ENCODE peak calls at places on chromosome 7, in nine cellular contexts. K is A549, R is GM12878, F is K562, E is tibial nerve, M is SK-N-SH, P is suprapubic skin, X is transverse colon, A is ovary. I is an unnamed sample. For H3K4me1, the result is how much of the 10 kb centered on the place peaks cover.

GRCh38 chr7:85074992-85075391 is 111.9 kb downstream of the SEMA3D start:
- DNase-seq in K (no peak), R (no peak), F (no peak), E (no peak), M (no peak), P (no peak), X (no peak), A (no peak), I (no peak)

GRCh38 chr7:133253522-133253882 is 624 bp downstream of the EXOC4 start:
- DNase-seq in K (peak), R (no peak), F (peak), E (no peak), M (no peak), P (no peak), X (peak), A (no peak), I (no peak)

GRCh38 chr7:98555403-98555802 is 61.7 kb upstream of the NPTX2 start:
- DNase-seq in K (no peak), R (no peak), F (no peak), E (no peak), M (no peak), P (no peak), X (peak), A (peak), I (no peak)

GRCh38 chr7:139825666-139826290 is 3.3 kb upstream of the TBXAS1 start:
- DNase-seq in K (no peak), R (no peak), F (no peak), E (no peak), M (no peak), P (no peak), X (no peak), A (no peak), I (no peak)

GRCh38 chr7:51075681-51076580 is 240.7 kb downstream of the COBL start:
- DNase-seq in K (no peak), R (no peak), F (no peak), E (no peak), M (no peak), P (no peak), X (no peak), A (no peak), I (no peak)

GRCh38 chr7:35259555-35259954 is 5.7 kb upstream of the TBX20 start:
- DNase-seq in K (no peak), R (no peak), F (no peak), E (no peak), M (no peak), P (no peak), X (no peak), A (no peak), I (no peak)

GRCh38 chr7:141201145-141201885 is 127.5 kb downstream of the TMEM178B start:
- DNase-seq in K (no peak), R (no peak), F (no peak), E (no peak), M (no peak), P (no peak), X (no peak), A (no peak), I (no peak)

GRCh38 chr7:81333004-81333403 is 414.2 kb upstream of the SEMA3C start:
- DNase-seq in K (no peak), R (no peak), F (no peak), E (no peak), M (no peak), P (no peak), X (no peak), A (no peak), I (no peak)

GRCh38 chr7:30674876-30675275 is 7.4 kb downstream of the CRHR2 start:
- DNase-seq in K (no peak), R (no peak), F (no peak), E (no peak), M (no peak), P (no peak), X (no peak), A (no peak), I (no peak)

GRCh38 chr7:26863504-26864308 is 684 bp downstream of the SKAP2 start:
- DNase-seq in K (peak), R (peak), F (peak), E (peak), M (no peak), P (no peak), X (no peak), A (no peak), I (no peak)

GRCh38 chr7:5467645-5468044 is 44.0 kb upstream of the TNRC18 start:
- DNase-seq in K (no peak), R (no peak), F (no peak), E (no peak), M (no peak), P (no peak), X (no peak), A (no peak), I (no peak)

GRCh38 chr7:14717711-14718304 is 184.7 kb downstream of the DGKB start:
- DNase-seq in K (no peak), R (no peak), F (no peak), E (no peak), M (peak), P (no peak), X (no peak), A (no peak), I (no peak)

DNA sequence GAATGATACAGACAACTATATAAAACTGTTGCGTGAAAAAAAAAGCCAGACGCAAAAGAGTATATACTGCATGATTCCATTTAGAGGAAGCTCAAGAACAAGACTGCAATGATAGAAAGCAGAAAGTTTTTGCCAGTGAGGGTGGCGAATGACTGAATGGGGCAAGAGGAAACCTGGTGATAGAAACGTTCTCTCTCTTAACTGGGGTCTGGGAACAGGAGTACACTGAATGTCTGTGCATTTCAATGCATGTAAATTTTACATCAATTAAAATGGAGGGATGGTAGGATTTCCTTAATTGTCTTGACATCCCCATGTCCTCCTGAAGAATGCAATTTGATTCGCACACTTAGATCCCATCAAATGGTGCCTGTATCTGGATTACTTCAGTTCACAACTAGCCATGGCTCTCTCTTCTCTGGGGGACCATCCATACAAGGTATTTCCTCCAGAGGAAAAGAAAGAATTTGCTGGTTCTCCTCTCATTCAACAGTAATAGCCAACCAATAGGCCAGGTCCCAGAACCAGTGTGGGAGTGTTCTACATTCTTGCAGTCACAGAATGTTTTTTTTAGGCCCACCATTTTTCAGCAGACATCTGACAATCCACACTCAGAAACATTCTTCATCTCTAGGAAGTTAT is 221.0 kb upstream of the KLF14 start:
- DNase-seq in K (no peak), R (no peak), F (no peak), E (no peak), M (no peak), P (no peak), X (no peak), A (no peak), I (no peak)
- H3K4me1 ChIP-seq in K (half or more), R (under half), F (under half), E (half or more), M (under half), P (under half), X (under half), A (under half), I (under half)

DNA sequence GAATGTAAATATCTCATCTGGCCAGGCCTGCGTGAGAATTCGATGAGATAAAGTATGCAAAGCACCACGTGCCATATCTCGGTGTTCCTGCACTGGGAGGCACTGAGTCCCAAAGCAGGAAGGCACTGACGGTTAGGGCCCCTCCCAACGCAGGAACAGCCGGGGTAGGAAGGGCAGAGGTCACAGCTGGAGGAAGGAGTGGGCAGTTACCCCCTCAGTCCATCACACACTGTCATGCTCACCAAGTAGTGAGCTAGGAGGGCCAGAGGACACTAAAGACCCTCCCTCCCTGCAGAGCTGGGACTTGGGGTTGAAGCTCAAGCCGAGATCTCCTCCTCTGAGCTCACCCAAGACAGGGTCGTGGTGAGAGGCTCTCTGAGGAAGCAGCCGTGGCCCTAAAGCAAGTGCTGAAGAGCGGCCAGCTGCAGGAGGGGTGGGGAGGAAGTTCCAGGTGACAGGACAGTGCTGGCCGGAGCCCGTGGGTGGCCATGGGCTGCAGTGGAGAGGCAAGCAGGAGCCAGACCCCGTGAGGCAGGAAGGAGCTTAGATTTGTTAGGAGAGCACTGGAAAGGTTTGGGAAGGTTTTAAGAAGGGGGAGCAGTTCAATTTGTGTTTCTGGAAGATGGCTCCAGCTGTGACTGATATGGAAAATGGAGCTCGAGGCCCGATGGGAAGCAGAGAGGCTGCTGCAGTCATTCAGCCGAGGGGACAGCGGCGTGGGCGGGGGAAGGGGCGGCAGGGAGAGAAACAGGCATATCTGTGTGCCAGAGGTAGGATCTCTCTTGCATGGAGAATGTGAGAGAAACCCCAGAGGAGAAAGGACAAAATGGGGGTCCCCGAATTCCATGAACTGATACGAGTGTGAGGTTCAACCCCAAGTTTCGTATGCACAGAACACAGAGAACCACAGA is 27.0 kb upstream of the DNAAF5 start:
- DNase-seq in K (no peak), R (no peak), F (no peak), E (no peak), M (no peak), P (peak), X (no peak), A (no peak), I (peak)
- TF ChIP-seq EP300 in K (no peak), R (no peak), F (peak), E (no peak), M (no peak), P (no peak), X (no peak), A (no peak), I (no peak)

GRCh38 chr7:149855368-149856305 is 17.5 kb downstream of the ZNF862 start:
- DNase-seq in K (no peak), R (no peak), F (peak), E (no peak), M (no peak), P (peak), X (no peak), A (no peak), I (peak)
- H3K4me1 ChIP-seq in K (under half), R (under half), F (under half), E (under half), M (under half), P (under half), X (under half), A (under half), I (under half)

GRCh38 chr7:75776295-75776971 is 4.4 kb upstream of the CCL26 start:
- DNase-seq in K (peak), R (peak), F (no peak), E (no peak), M (no peak), P (no peak), X (no peak), A (no peak), I (no peak)

DNA sequence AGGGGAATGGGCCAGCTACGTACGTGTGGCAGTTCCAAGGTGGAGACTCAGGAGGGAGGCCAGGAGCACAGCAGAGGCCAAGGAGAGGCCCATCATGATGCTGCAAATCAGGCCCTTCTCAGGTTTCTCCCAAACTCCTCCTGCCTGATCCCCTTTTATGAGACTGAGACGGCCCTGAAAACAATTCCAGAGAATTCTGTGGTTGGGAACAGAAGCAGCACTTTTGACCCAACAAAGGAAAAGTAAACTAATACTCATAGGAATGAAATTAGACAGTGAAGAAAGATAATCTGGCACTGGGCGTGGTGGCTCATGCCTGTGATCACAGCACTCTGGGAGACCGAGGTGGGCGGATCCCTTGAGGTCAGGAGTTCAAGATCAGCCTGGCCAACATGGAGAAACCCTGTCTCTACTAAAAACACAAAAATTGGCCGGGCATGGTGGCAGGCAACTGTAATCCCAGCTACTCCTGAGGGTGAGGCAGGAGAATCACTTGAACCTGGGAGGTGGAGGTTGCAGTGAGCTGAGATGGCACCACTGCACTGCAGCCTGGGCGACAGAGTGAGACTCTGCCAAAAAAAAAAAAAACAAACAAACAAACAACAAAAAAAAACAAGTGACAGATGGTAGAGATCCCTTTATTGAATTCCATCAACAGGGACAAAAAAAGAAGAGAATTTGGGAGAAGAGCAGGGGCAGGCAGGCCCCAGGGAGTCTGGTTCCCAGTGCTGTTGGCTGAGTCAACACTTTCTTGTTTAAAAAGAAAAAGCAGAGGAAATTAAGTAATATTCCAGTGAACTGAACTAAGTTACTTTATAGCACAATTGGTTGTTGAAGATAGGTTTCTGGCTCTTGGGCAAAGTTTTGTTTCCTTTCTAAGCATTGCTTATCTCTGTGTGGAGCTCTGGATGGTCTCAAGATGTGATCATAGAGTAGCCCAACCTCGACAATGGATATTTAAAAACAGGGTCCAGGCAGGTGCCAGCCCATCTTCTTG is at the start of gene CCL26:
- DNase-seq in K (peak), R (no peak), F (no peak), E (peak), M (no peak), P (peak), X (peak), A (peak), I (peak)
- TF ChIP-seq EP300 in K (no peak), R (no peak), F (no peak), E (no peak), M (no peak), P (no peak), X (no peak), A (no peak), I (no peak)

DNA sequence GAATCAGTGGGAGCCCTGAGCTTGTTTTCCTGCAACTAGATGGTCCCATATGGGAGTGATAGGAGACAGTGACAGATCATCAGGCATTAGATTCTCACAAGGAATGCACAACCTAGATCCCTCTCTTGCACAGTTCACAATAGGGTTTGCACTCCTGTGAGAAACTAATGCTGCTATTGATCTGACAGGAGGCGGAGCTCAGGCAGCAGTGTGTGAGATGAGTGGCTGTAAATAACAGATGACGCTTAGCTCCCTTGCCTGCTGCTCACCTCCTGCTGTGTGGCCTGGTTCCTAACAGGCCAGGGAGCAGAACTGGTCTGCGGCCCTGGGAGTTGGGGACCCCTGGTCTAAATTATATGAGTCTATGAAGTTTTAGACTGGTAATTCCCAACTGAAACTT is 3.9 kb downstream of the MIOS start:
- DNase-seq in K (no peak), R (no peak), F (no peak), E (no peak), M (no peak), P (no peak), X (no peak), A (no peak), I (no peak)
- H3K4me1 ChIP-seq in K (under half), R (under half), F (under half), E (under half), M (under half), P (under half), X (under half), A (under half), I (under half)

GRCh38 chr7:19665399-19666008 is 43.3 kb downstream of the POLR1F start:
- DNase-seq in K (peak), R (no peak), F (peak), E (no peak), M (peak), P (no peak), X (no peak), A (no peak), I (no peak)
- TF ChIP-seq EP300 in K (no peak), R (no peak), F (no peak), E (no peak), M (no peak), P (no peak), X (no peak), A (no peak), I (no peak)

GRCh38 chr7:69603937-69604494 is 5.7 kb downstream of the AUTS2 start:
- DNase-seq in K (no peak), R (peak), F (no peak), E (no peak), M (no peak), P (no peak), X (no peak), A (no peak), I (no peak)

GRCh38 chr7:69608049-69608448 is 9.8 kb downstream of the AUTS2 start:
- DNase-seq in K (no peak), R (no peak), F (no peak), E (no peak), M (no peak), P (no peak), X (no peak), A (no peak), I (no peak)

GRCh38 chr7:69602522-69602921 is 4.2 kb downstream of the AUTS2 start:
- DNase-seq in K (no peak), R (no peak), F (no peak), E (no peak), M (no peak), P (no peak), X (no peak), A (no peak), I (no peak)

GRCh38 chr7:69603351-69603750 is 5.1 kb downstream of the AUTS2 start:
- DNase-seq in K (no peak), R (no peak), F (no peak), E (no peak), M (no peak), P (no peak), X (no peak), A (no peak), I (no peak)

GRCh38 chr7:69605070-69605469 is 6.8 kb downstream of the AUTS2 start:
- DNase-seq in K (no peak), R (no peak), F (no peak), E (no peak), M (no peak), P (no peak), X (no peak), A (no peak), I (no peak)
- H3K4me1 ChIP-seq in K (under half), R (under half), F (under half), E (under half), M (under half), P (under half), X (under half), A (under half), I (under half)

GRCh38 chr7:22251284-22251683 is 105.7 kb downstream of the RAPGEF5 start:
- DNase-seq in K (no peak), R (no peak), F (no peak), E (no peak), M (no peak), P (no peak), X (no peak), A (no peak), I (no peak)
- TF ChIP-seq EP300 in K (no peak), R (no peak), F (no peak), E (no peak), M (no peak), P (no peak), X (no peak), A (no peak), I (no peak)

GRCh38 chr7:28671526-28671925 is 259.2 kb downstream of the CREB5 start:
- DNase-seq in K (no peak), R (no peak), F (no peak), E (no peak), M (no peak), P (no peak), X (no peak), A (no peak), I (no peak)
- H3K4me1 ChIP-seq in K (under half), R (under half), F (under half), E (under half), M (under half), P (under half), X (under half), A (under half), I (under half)

GRCh38 chr7:24549961-24550360 is 23.3 kb upstream of the PALS2 start:
- DNase-seq in K (no peak), R (no peak), F (no peak), E (no peak), M (no peak), P (no peak), X (no peak), A (no peak), I (no peak)

GRCh38 chr7:24545215-24545614 is 28.0 kb upstream of the PALS2 start:
- DNase-seq in K (no peak), R (no peak), F (no peak), E (no peak), M (no peak), P (no peak), X (no peak), A (no peak), I (no peak)

DNA sequence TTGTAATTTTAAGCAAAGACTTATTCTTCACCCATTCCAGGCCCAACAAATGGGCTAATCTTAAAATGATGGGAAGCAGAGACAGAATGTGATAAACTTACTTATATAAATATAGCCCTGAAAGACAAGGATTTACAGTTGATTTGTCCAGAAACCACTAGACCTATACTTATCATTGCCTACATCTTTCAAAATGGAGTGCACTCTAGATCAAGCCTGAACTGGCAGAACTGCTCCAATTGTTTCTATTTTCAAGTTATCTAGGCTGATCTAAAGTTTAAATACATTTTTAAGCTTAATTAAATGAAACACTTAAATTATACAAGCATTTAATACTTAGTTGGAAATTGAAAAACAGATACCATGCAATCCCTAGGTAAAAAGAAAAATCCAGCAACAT is 24.9 kb upstream of the PALS2 start:
- DNase-seq in K (no peak), R (no peak), F (no peak), E (no peak), M (peak), P (no peak), X (no peak), A (no peak), I (no peak)
- TF ChIP-seq EP300 in K (no peak), R (no peak), F (no peak), E (no peak), M (no peak), P (no peak), X (no peak), A (no peak), I (no peak)